ENCODE peak calls at places on chromosomes 4 and X, in eight cellular contexts. One of them, this sample, is unnamed.

GRCh38 chrX:141759238-141759637 is 60.7 kb upstream of the SPANXD start:
- DNase-seq in substantia nigra: no peak
- DNase-seq in MV-4-11: no peak
- DNase-seq in NCI-H2029 treated with DMSO at 0.1 percent for 48 hours: no peak
- DNase-seq in NCI-H1930: no peak
- DNase-seq in GM03348: no peak
- DNase-seq in NCI-H460: no peak
- DNase-seq in fibroblast of gingiva: no peak
- DNase-seq in this sample: no peak

GRCh38 chr4:138972956-138973819 is 42.4 kb upstream of the NOCT start:
- DNase-seq in NCI-H1930: no peak
- DNase-seq in substantia nigra: no peak
- DNase-seq in GM03348: no peak
- DNase-seq in MV-4-11: peak
- DNase-seq in NCI-H2029 treated with DMSO at 0.1 percent for 48 hours: no peak
- DNase-seq in fibroblast of gingiva: no peak
- DNase-seq in NCI-H460: no peak
- DNase-seq in this sample: peak

GRCh38 chrX:139823806-139824205 is 109.0 kb downstream of the ATP11C start:
- DNase-seq in fibroblast of gingiva: peak
- DNase-seq in substantia nigra: no peak
- DNase-seq in MV-4-11: peak
- DNase-seq in NCI-H2029 treated with DMSO at 0.1 percent for 48 hours: no peak
- DNase-seq in GM03348: no peak
- DNase-seq in NCI-H460: peak
- DNase-seq in NCI-H1930: no peak
- DNase-seq in this sample: no peak

GRCh38 chr4:185213829-185214228 is 4.4 kb downstream of the SNX25 start:
- DNase-seq in NCI-H1930: no peak
- DNase-seq in fibroblast of gingiva: no peak
- DNase-seq in substantia nigra: no peak
- DNase-seq in NCI-H2029 treated with DMSO at 0.1 percent for 48 hours: no peak
- DNase-seq in GM03348: no peak
- DNase-seq in NCI-H460: no peak
- DNase-seq in MV-4-11: no peak
- DNase-seq in this sample: no peak

GRCh38 chrX:29788991-29789699 is 426.2 kb upstream of the MAGEB2 start:
- DNase-seq in NCI-H1930: no peak
- DNase-seq in NCI-H460: no peak
- DNase-seq in GM03348: no peak
- DNase-seq in MV-4-11: no peak
- DNase-seq in substantia nigra: no peak
- DNase-seq in fibroblast of gingiva: no peak
- DNase-seq in NCI-H2029 treated with DMSO at 0.1 percent for 48 hours: no peak
- DNase-seq in this sample: no peak

GRCh38 chrX:71859637-71860036 is 51.0 kb upstream of the NHSL2 start:
- DNase-seq in fibroblast of gingiva: peak
- DNase-seq in NCI-H460: peak
- DNase-seq in GM03348: peak
- DNase-seq in MV-4-11: peak
- DNase-seq in NCI-H1930: no peak
- DNase-seq in substantia nigra: no peak
- DNase-seq in NCI-H2029 treated with DMSO at 0.1 percent for 48 hours: no peak
- DNase-seq in this sample: peak

GRCh38 chr4:189828298-189828697 is 112.4 kb upstream of the FRG1 start:
- DNase-seq in NCI-H460: no peak
- DNase-seq in substantia nigra: no peak
- DNase-seq in GM03348: no peak
- DNase-seq in NCI-H1930: no peak
- DNase-seq in NCI-H2029 treated with DMSO at 0.1 percent for 48 hours: no peak
- DNase-seq in fibroblast of gingiva: no peak
- DNase-seq in MV-4-11: no peak
- DNase-seq in this sample: no peak

GRCh38 chr4:85102606-85103005 is 136.1 kb upstream of the WDFY3 start:
- DNase-seq in fibroblast of gingiva: no peak
- DNase-seq in NCI-H1930: no peak
- DNase-seq in NCI-H2029 treated with DMSO at 0.1 percent for 48 hours: no peak
- DNase-seq in substantia nigra: no peak
- DNase-seq in GM03348: no peak
- DNase-seq in MV-4-11: no peak
- DNase-seq in NCI-H460: no peak
- DNase-seq in this sample: no peak

GRCh38 chr4:158630893-158631292 is 40.8 kb downstream of the C4orf46 start:
- DNase-seq in GM03348: peak
- DNase-seq in fibroblast of gingiva: no peak
- DNase-seq in NCI-H460: no peak
- DNase-seq in MV-4-11: no peak
- DNase-seq in NCI-H2029 treated with DMSO at 0.1 percent for 48 hours: no peak
- DNase-seq in substantia nigra: no peak
- DNase-seq in NCI-H1930: no peak
- DNase-seq in this sample: peak

GRCh38 chrX:97639526-97639925 is 755.8 kb downstream of the RPA4 start:
- DNase-seq in NCI-H1930: no peak
- DNase-seq in NCI-H2029 treated with DMSO at 0.1 percent for 48 hours: no peak
- DNase-seq in fibroblast of gingiva: no peak
- DNase-seq in substantia nigra: no peak
- DNase-seq in NCI-H460: no peak
- DNase-seq in MV-4-11: no peak
- DNase-seq in GM03348: no peak
- DNase-seq in this sample: no peak

GRCh38 chr4:87258677-87259076 is 38.3 kb upstream of the KLHL8 start:
- DNase-seq in substantia nigra: no peak
- DNase-seq in NCI-H460: no peak
- DNase-seq in fibroblast of gingiva: no peak
- DNase-seq in NCI-H1930: no peak
- DNase-seq in NCI-H2029 treated with DMSO at 0.1 percent for 48 hours: no peak
- DNase-seq in MV-4-11: no peak
- DNase-seq in GM03348: no peak
- DNase-seq in this sample: no peak

GRCh38 chr4:139018971-139019758 is 3.6 kb downstream of the NOCT start:
- DNase-seq in substantia nigra: no peak
- DNase-seq in NCI-H460: no peak
- DNase-seq in GM03348: peak
- DNase-seq in NCI-H2029 treated with DMSO at 0.1 percent for 48 hours: no peak
- DNase-seq in NCI-H1930: no peak
- DNase-seq in MV-4-11: no peak
- DNase-seq in fibroblast of gingiva: peak
- DNase-seq in this sample: peak

GRCh38 chrX:115233497-115234219 is at the start of gene LRCH2:
- DNase-seq in GM03348: peak
- DNase-seq in NCI-H2029 treated with DMSO at 0.1 percent for 48 hours: no peak
- DNase-seq in MV-4-11: no peak
- DNase-seq in NCI-H460: no peak
- DNase-seq in substantia nigra: peak
- DNase-seq in NCI-H1930: peak
- DNase-seq in fibroblast of gingiva: no peak
- DNase-seq in this sample: peak

GRCh38 chrX:133911816-133912495 is 73.4 kb downstream of the GPC3 start:
- DNase-seq in NCI-H460: no peak
- DNase-seq in NCI-H1930: no peak
- DNase-seq in MV-4-11: no peak
- DNase-seq in fibroblast of gingiva: no peak
- DNase-seq in GM03348: no peak
- DNase-seq in substantia nigra: no peak
- DNase-seq in NCI-H2029 treated with DMSO at 0.1 percent for 48 hours: no peak
- DNase-seq in this sample: no peak

GRCh38 chr4:142846105-142846728 is at the start of gene INPP4B:
- DNase-seq in NCI-H2029 treated with DMSO at 0.1 percent for 48 hours: no peak
- DNase-seq in substantia nigra: no peak
- DNase-seq in NCI-H460: no peak
- DNase-seq in fibroblast of gingiva: peak
- DNase-seq in NCI-H1930: no peak
- DNase-seq in GM03348: peak
- DNase-seq in MV-4-11: no peak
- DNase-seq in this sample: peak

GRCh38 chr4:88216395-88216794 is 58.0 kb upstream of the ABCG2 start:
- DNase-seq in NCI-H1930: no peak
- DNase-seq in substantia nigra: no peak
- DNase-seq in NCI-H460: no peak
- DNase-seq in MV-4-11: no peak
- DNase-seq in fibroblast of gingiva: no peak
- DNase-seq in GM03348: no peak
- DNase-seq in NCI-H2029 treated with DMSO at 0.1 percent for 48 hours: no peak
- DNase-seq in this sample: no peak

GRCh38 chrX:72306085-72306801 is 529 bp upstream of the CITED1 start:
- DNase-seq in GM03348: no peak
- DNase-seq in NCI-H2029 treated with DMSO at 0.1 percent for 48 hours: no peak
- DNase-seq in MV-4-11: no peak
- DNase-seq in fibroblast of gingiva: no peak
- DNase-seq in substantia nigra: no peak
- DNase-seq in NCI-H460: no peak
- DNase-seq in NCI-H1930: no peak
- DNase-seq in this sample: no peak

This sample was measured in foreskin fibroblast.